ENCODE peak calls at places on chromosomes 11 and 22, in eight cellular contexts. One of them, this sample, is unnamed.

GRCh38 chr11:4539603-4540219 is 5.3 kb upstream of the OR52M1 start:
- DNase-seq in tibial nerve: peak
- DNase-seq in IMR-90: peak
- DNase-seq in left ventricle myocardium inferior: peak
- DNase-seq in caudate nucleus: peak
- DNase-seq in CD8-positive, alpha-beta T cell: peak
- DNase-seq in sigmoid colon: no peak
- DNase-seq in CD4-positive, alpha-beta T cell: peak
- DNase-seq in this sample: no peak

GRCh38 chr11:41978951-41979350 is 519.5 kb upstream of the LRRC4C start:
- DNase-seq in caudate nucleus: no peak
- DNase-seq in CD4-positive, alpha-beta T cell: no peak
- DNase-seq in CD8-positive, alpha-beta T cell: no peak
- DNase-seq in tibial nerve: no peak
- DNase-seq in left ventricle myocardium inferior: no peak
- DNase-seq in sigmoid colon: no peak
- DNase-seq in IMR-90: no peak
- DNase-seq in this sample: no peak

GRCh38 chr22:30425616-30426394 is at the start of gene MTFP1:
- DNase-seq in sigmoid colon: peak
- DNase-seq in tibial nerve: peak
- DNase-seq in left ventricle myocardium inferior: peak
- DNase-seq in CD4-positive, alpha-beta T cell: no peak
- DNase-seq in caudate nucleus: peak
- DNase-seq in IMR-90: peak
- DNase-seq in CD8-positive, alpha-beta T cell: no peak
- DNase-seq in this sample: no peak

GRCh38 chr22:30426395-30427353 is 1.1 kb downstream of the MTFP1 start:
- DNase-seq in sigmoid colon: peak
- DNase-seq in CD4-positive, alpha-beta T cell: peak
- DNase-seq in caudate nucleus: peak
- DNase-seq in tibial nerve: peak
- DNase-seq in left ventricle myocardium inferior: peak
- DNase-seq in IMR-90: peak
- DNase-seq in CD8-positive, alpha-beta T cell: peak
- DNase-seq in this sample: peak

GRCh38 chr11:14258177-14258935 is 100.6 kb downstream of the RRAS2 start:
- DNase-seq in IMR-90: peak
- DNase-seq in sigmoid colon: no peak
- DNase-seq in left ventricle myocardium inferior: no peak
- DNase-seq in caudate nucleus: no peak
- DNase-seq in CD8-positive, alpha-beta T cell: no peak
- DNase-seq in tibial nerve: no peak
- DNase-seq in CD4-positive, alpha-beta T cell: no peak
- DNase-seq in this sample: no peak

GRCh38 chr22:38305481-38306448 is 11.5 kb downstream of the CSNK1E start:
- DNase-seq in CD4-positive, alpha-beta T cell: no peak
- DNase-seq in tibial nerve: no peak
- DNase-seq in left ventricle myocardium inferior: no peak
- DNase-seq in CD8-positive, alpha-beta T cell: no peak
- DNase-seq in caudate nucleus: no peak
- DNase-seq in IMR-90: peak
- DNase-seq in sigmoid colon: no peak
- DNase-seq in this sample: no peak

GRCh38 chr11:61688368-61689163 is 8.4 kb downstream of the DAGLA start:
- DNase-seq in caudate nucleus: no peak
- DNase-seq in CD4-positive, alpha-beta T cell: no peak
- DNase-seq in left ventricle myocardium inferior: peak
- DNase-seq in sigmoid colon: peak
- DNase-seq in tibial nerve: peak
- DNase-seq in CD8-positive, alpha-beta T cell: no peak
- DNase-seq in IMR-90: no peak
- DNase-seq in this sample: no peak

GRCh38 chr11:63536669-63537292 is at the start of gene PLAAT4:
- DNase-seq in left ventricle myocardium inferior: peak
- DNase-seq in CD8-positive, alpha-beta T cell: peak
- DNase-seq in caudate nucleus: peak
- DNase-seq in IMR-90: peak
- DNase-seq in sigmoid colon: peak
- DNase-seq in CD4-positive, alpha-beta T cell: peak
- DNase-seq in tibial nerve: peak
- DNase-seq in this sample: no peak

GRCh38 chr11:85918910-85919794 is 64.0 kb downstream of the CCDC83 start:
- DNase-seq in CD8-positive, alpha-beta T cell: no peak
- DNase-seq in IMR-90: no peak
- DNase-seq in CD4-positive, alpha-beta T cell: no peak
- DNase-seq in left ventricle myocardium inferior: no peak
- DNase-seq in caudate nucleus: no peak
- DNase-seq in sigmoid colon: no peak
- DNase-seq in tibial nerve: no peak
- DNase-seq in this sample: no peak

GRCh38 chr22:27175444-27175843 is 518.1 kb downstream of the MIAT start:
- DNase-seq in tibial nerve: no peak
- DNase-seq in sigmoid colon: no peak
- DNase-seq in left ventricle myocardium inferior: no peak
- DNase-seq in CD4-positive, alpha-beta T cell: no peak
- DNase-seq in IMR-90: no peak
- DNase-seq in caudate nucleus: no peak
- DNase-seq in CD8-positive, alpha-beta T cell: no peak
- DNase-seq in this sample: no peak

GRCh38 chr11:120807414-120808150 is 216.3 kb upstream of the TBCEL start:
- DNase-seq in IMR-90: peak
- DNase-seq in CD4-positive, alpha-beta T cell: no peak
- DNase-seq in sigmoid colon: no peak
- DNase-seq in caudate nucleus: no peak
- DNase-seq in left ventricle myocardium inferior: no peak
- DNase-seq in CD8-positive, alpha-beta T cell: no peak
- DNase-seq in tibial nerve: no peak
- DNase-seq in this sample: no peak

GRCh38 chr11:17014774-17015638 is 792 bp upstream of the PLEKHA7 start:
- DNase-seq in tibial nerve: peak
- DNase-seq in CD4-positive, alpha-beta T cell: no peak
- DNase-seq in sigmoid colon: peak
- DNase-seq in left ventricle myocardium inferior: no peak
- DNase-seq in IMR-90: no peak
- DNase-seq in CD8-positive, alpha-beta T cell: no peak
- DNase-seq in caudate nucleus: no peak
- DNase-seq in this sample: no peak

GRCh38 chr11:134371436-134372185 is 39.8 kb downstream of the GLB1L2 start:
- DNase-seq in caudate nucleus: no peak
- DNase-seq in IMR-90: no peak
- DNase-seq in CD8-positive, alpha-beta T cell: no peak
- DNase-seq in CD4-positive, alpha-beta T cell: no peak
- DNase-seq in tibial nerve: no peak
- DNase-seq in sigmoid colon: peak
- DNase-seq in left ventricle myocardium inferior: no peak
- DNase-seq in this sample: no peak

GRCh38 chr11:104995001-104995408 is 26.6 kb upstream of the CASP4 start:
- DNase-seq in tibial nerve: no peak
- DNase-seq in IMR-90: no peak
- DNase-seq in caudate nucleus: no peak
- DNase-seq in CD8-positive, alpha-beta T cell: no peak
- DNase-seq in CD4-positive, alpha-beta T cell: no peak
- DNase-seq in left ventricle myocardium inferior: no peak
- DNase-seq in sigmoid colon: no peak
- DNase-seq in this sample: no peak

GRCh38 chr11:2850366-2850765 is 35.2 kb downstream of the CDKN1C start:
- DNase-seq in tibial nerve: no peak
- DNase-seq in IMR-90: no peak
- DNase-seq in left ventricle myocardium inferior: no peak
- DNase-seq in CD4-positive, alpha-beta T cell: no peak
- DNase-seq in sigmoid colon: no peak
- DNase-seq in caudate nucleus: no peak
- DNase-seq in CD8-positive, alpha-beta T cell: no peak
- DNase-seq in this sample: no peak

GRCh38 chr11:114678125-114679036 is at the start of gene NXPE2:
- DNase-seq in CD4-positive, alpha-beta T cell: no peak
- DNase-seq in sigmoid colon: no peak
- DNase-seq in CD8-positive, alpha-beta T cell: no peak
- DNase-seq in IMR-90: peak
- DNase-seq in left ventricle myocardium inferior: no peak
- DNase-seq in caudate nucleus: no peak
- DNase-seq in tibial nerve: no peak
- DNase-seq in this sample: no peak

GRCh38 chr22:39232806-39233735 is 11.7 kb downstream of the PDGFB start:
- DNase-seq in tibial nerve: no peak
- DNase-seq in sigmoid colon: no peak
- DNase-seq in CD4-positive, alpha-beta T cell: no peak
- DNase-seq in left ventricle myocardium inferior: no peak
- DNase-seq in IMR-90: no peak
- DNase-seq in caudate nucleus: no peak
- DNase-seq in CD8-positive, alpha-beta T cell: no peak
- DNase-seq in this sample: no peak

GRCh38 chr11:69307871-69308381 is 14.0 kb downstream of the MYEOV start:
- DNase-seq in caudate nucleus: no peak
- DNase-seq in left ventricle myocardium inferior: no peak
- DNase-seq in IMR-90: no peak
- DNase-seq in CD4-positive, alpha-beta T cell: no peak
- DNase-seq in tibial nerve: no peak
- DNase-seq in CD8-positive, alpha-beta T cell: no peak
- DNase-seq in sigmoid colon: peak
- DNase-seq in this sample: no peak

GRCh38 chr11:124278261-124278660 is 22.1 kb downstream of the OR8G5 start:
- DNase-seq in CD4-positive, alpha-beta T cell: no peak
- DNase-seq in caudate nucleus: no peak
- DNase-seq in left ventricle myocardium inferior: no peak
- DNase-seq in CD8-positive, alpha-beta T cell: no peak
- DNase-seq in tibial nerve: no peak
- DNase-seq in sigmoid colon: no peak
- DNase-seq in IMR-90: peak
- DNase-seq in this sample: no peak

GRCh38 chr11:33668468-33668825 is 32.2 kb downstream of the C11orf91 start:
- DNase-seq in IMR-90: no peak
- DNase-seq in sigmoid colon: no peak
- DNase-seq in CD8-positive, alpha-beta T cell: no peak
- DNase-seq in CD4-positive, alpha-beta T cell: no peak
- DNase-seq in tibial nerve: no peak
- DNase-seq in caudate nucleus: no peak
- DNase-seq in left ventricle myocardium inferior: no peak
- DNase-seq in this sample: no peak

GRCh38 chr22:19629720-19630419 is 84.4 kb upstream of the SEPTIN5 start:
- DNase-seq in left ventricle myocardium inferior: peak
- DNase-seq in IMR-90: peak
- DNase-seq in sigmoid colon: peak
- DNase-seq in tibial nerve: peak
- DNase-seq in caudate nucleus: peak
- DNase-seq in CD8-positive, alpha-beta T cell: peak
- DNase-seq in CD4-positive, alpha-beta T cell: peak
- DNase-seq in this sample: peak

DNA sequence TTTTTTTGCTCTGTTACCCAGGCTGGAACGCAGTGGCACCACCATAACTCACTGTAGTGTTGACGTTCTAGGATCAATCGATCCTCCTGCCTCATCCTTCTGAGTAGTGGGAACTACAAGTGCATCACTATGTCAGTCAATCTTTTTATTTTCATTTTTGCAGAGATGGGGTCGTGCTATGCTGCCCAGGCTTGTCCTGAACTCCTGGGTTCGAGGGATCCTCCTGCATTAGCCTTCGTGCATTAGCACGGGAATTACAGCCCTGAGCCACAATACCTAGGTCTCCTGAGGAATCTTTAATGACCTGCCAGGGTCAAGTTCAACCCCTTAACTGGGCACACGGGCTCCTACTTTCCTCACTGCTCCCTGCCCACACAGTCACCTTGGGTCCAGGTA is 4.4 kb downstream of the APOL3 start:
- DNase-seq in caudate nucleus: no peak
- DNase-seq in IMR-90: no peak
- DNase-seq in sigmoid colon: no peak
- DNase-seq in tibial nerve: no peak
- DNase-seq in CD4-positive, alpha-beta T cell: no peak
- DNase-seq in CD8-positive, alpha-beta T cell: no peak
- DNase-seq in left ventricle myocardium inferior: no peak
- DNase-seq in this sample: no peak
- H3K27ac ChIP-seq in caudate nucleus: peak
- H3K27ac ChIP-seq in IMR-90: peak
- H3K27ac ChIP-seq in sigmoid colon: peak
- H3K27ac ChIP-seq in tibial nerve: peak
- H3K27ac ChIP-seq in CD4-positive, alpha-beta T cell: peak
- H3K27ac ChIP-seq in CD8-positive, alpha-beta T cell: peak
- H3K27ac ChIP-seq in left ventricle myocardium inferior: peak
- H3K27ac ChIP-seq in this sample: peak

GRCh38 chr11:74756571-74756970 is 7.9 kb downstream of the RNF169 start:
- DNase-seq in IMR-90: no peak
- DNase-seq in CD8-positive, alpha-beta T cell: no peak
- DNase-seq in tibial nerve: no peak
- DNase-seq in sigmoid colon: no peak
- DNase-seq in CD4-positive, alpha-beta T cell: no peak
- DNase-seq in left ventricle myocardium inferior: no peak
- DNase-seq in caudate nucleus: no peak
- DNase-seq in this sample: no peak
- H3K27ac ChIP-seq in IMR-90: no peak
- H3K27ac ChIP-seq in CD8-positive, alpha-beta T cell: no peak
- H3K27ac ChIP-seq in tibial nerve: no peak
- H3K27ac ChIP-seq in sigmoid colon: no peak
- H3K27ac ChIP-seq in CD4-positive, alpha-beta T cell: no peak
- H3K27ac ChIP-seq in left ventricle myocardium inferior: no peak
- H3K27ac ChIP-seq in caudate nucleus: no peak
- H3K27ac ChIP-seq in this sample: no peak

GRCh38 chr11:57313788-57314135 is 11.0 kb downstream of the TNKS1BP1 start:
- DNase-seq in CD8-positive, alpha-beta T cell: no peak
- DNase-seq in CD4-positive, alpha-beta T cell: no peak
- DNase-seq in IMR-90: no peak
- DNase-seq in left ventricle myocardium inferior: no peak
- DNase-seq in tibial nerve: no peak
- DNase-seq in caudate nucleus: no peak
- DNase-seq in sigmoid colon: no peak
- DNase-seq in this sample: no peak

GRCh38 chr11:57313071-57313787 is 11.5 kb downstream of the TNKS1BP1 start:
- DNase-seq in sigmoid colon: peak
- DNase-seq in left ventricle myocardium inferior: no peak
- DNase-seq in CD4-positive, alpha-beta T cell: no peak
- DNase-seq in tibial nerve: no peak
- DNase-seq in IMR-90: no peak
- DNase-seq in CD8-positive, alpha-beta T cell: no peak
- DNase-seq in caudate nucleus: no peak
- DNase-seq in this sample: no peak

GRCh38 chr11:57315491-57315890 is 9.3 kb downstream of the TNKS1BP1 start:
- DNase-seq in CD8-positive, alpha-beta T cell: no peak
- DNase-seq in caudate nucleus: no peak
- DNase-seq in IMR-90: peak
- DNase-seq in sigmoid colon: no peak
- DNase-seq in tibial nerve: no peak
- DNase-seq in CD4-positive, alpha-beta T cell: no peak
- DNase-seq in left ventricle myocardium inferior: no peak
- DNase-seq in this sample: no peak

GRCh38 chr11:57316017-57316416 is 8.7 kb downstream of the TNKS1BP1 start:
- DNase-seq in tibial nerve: no peak
- DNase-seq in caudate nucleus: no peak
- DNase-seq in sigmoid colon: no peak
- DNase-seq in CD8-positive, alpha-beta T cell: no peak
- DNase-seq in left ventricle myocardium inferior: no peak
- DNase-seq in CD4-positive, alpha-beta T cell: no peak
- DNase-seq in IMR-90: no peak
- DNase-seq in this sample: no peak

GRCh38 chr11:57314221-57314973 is 10.4 kb downstream of the TNKS1BP1 start:
- DNase-seq in sigmoid colon: peak
- DNase-seq in CD4-positive, alpha-beta T cell: no peak
- DNase-seq in CD8-positive, alpha-beta T cell: no peak
- DNase-seq in IMR-90: no peak
- DNase-seq in left ventricle myocardium inferior: no peak
- DNase-seq in caudate nucleus: no peak
- DNase-seq in tibial nerve: no peak
- DNase-seq in this sample: no peak
- H3K27ac ChIP-seq in sigmoid colon: no peak
- H3K27ac ChIP-seq in CD4-positive, alpha-beta T cell: no peak
- H3K27ac ChIP-seq in CD8-positive, alpha-beta T cell: no peak
- H3K27ac ChIP-seq in IMR-90: no peak
- H3K27ac ChIP-seq in left ventricle myocardium inferior: peak
- H3K27ac ChIP-seq in caudate nucleus: no peak
- H3K27ac ChIP-seq in tibial nerve: no peak
- H3K27ac ChIP-seq in this sample: no peak

GRCh38 chr22:46547883-46548244 is 10.4 kb upstream of the CELSR1 start:
- DNase-seq in tibial nerve: peak
- DNase-seq in CD4-positive, alpha-beta T cell: no peak
- DNase-seq in caudate nucleus: no peak
- DNase-seq in IMR-90: peak
- DNase-seq in sigmoid colon: peak
- DNase-seq in left ventricle myocardium inferior: peak
- DNase-seq in CD8-positive, alpha-beta T cell: no peak
- DNase-seq in this sample: no peak
- H3K27ac ChIP-seq in tibial nerve: no peak
- H3K27ac ChIP-seq in CD4-positive, alpha-beta T cell: no peak
- H3K27ac ChIP-seq in caudate nucleus: no peak
- H3K27ac ChIP-seq in IMR-90: peak
- H3K27ac ChIP-seq in sigmoid colon: peak
- H3K27ac ChIP-seq in left ventricle myocardium inferior: peak
- H3K27ac ChIP-seq in CD8-positive, alpha-beta T cell: no peak
- H3K27ac ChIP-seq in this sample: no peak